ENCODE peak calls at places on chromosomes 5 and 9, in seven cellular contexts. R, H, U, P, C, I and Z are unnamed samples.

GRCh38 chr9:76302947-76303550 is 91.2 kb downstream of the RFK start:
- DNase-seq in R (peak), H (peak), U (no peak), P (peak), C (peak), I (no peak), Z (no peak)

GRCh38 chr5:163564321-163564924 is 59.0 kb downstream of the MAT2B start:
- DNase-seq in R (peak), H (peak), U (peak), P (peak), C (peak), I (no peak), Z (no peak)

GRCh38 chr9:108665856-108666784 is 189.7 kb downstream of the ACTL7B start:
- DNase-seq in R (no peak), H (no peak), U (no peak), P (no peak), C (no peak), I (no peak), Z (no peak)

GRCh38 chr9:127308559-127309429 is 44.2 kb downstream of the GARNL3 start:
- DNase-seq in R (no peak), H (no peak), U (no peak), P (no peak), C (peak), I (no peak), Z (no peak)

GRCh38 chr9:114745108-114745848 is 60.6 kb downstream of the TNFSF15 start:
- DNase-seq in R (no peak), H (no peak), U (no peak), P (no peak), C (no peak), I (no peak), Z (no peak)

GRCh38 chr9:105054488-105054887 is 126.5 kb upstream of the ABCA1 start:
- DNase-seq in R (no peak), H (no peak), U (no peak), P (no peak), C (peak), I (no peak), Z (no peak)

GRCh38 chr9:112750111-112750766 is at the start of gene SNX30:
- DNase-seq in R (peak), H (peak), U (peak), P (peak), C (peak), I (peak), Z (peak)

GRCh38 chr9:90801175-90801506 is 478 bp upstream of the SYK start:
- DNase-seq in R (no peak), H (no peak), U (no peak), P (no peak), C (no peak), I (no peak), Z (no peak)

GRCh38 chr9:99025616-99026270 is 79.2 kb upstream of the TGFBR1 start:
- DNase-seq in R (no peak), H (no peak), U (no peak), P (no peak), C (no peak), I (peak), Z (no peak)

GRCh38 chr9:72946318-72946717 is 6.5 kb downstream of the ALDH1A1 start:
- DNase-seq in R (no peak), H (no peak), U (no peak), P (no peak), C (no peak), I (no peak), Z (no peak)

GRCh38 chr5:152542741-152543140 is 137.7 kb upstream of the NMUR2 start:
- DNase-seq in R (no peak), H (no peak), U (no peak), P (no peak), C (peak), I (no peak), Z (no peak)

GRCh38 chr9:122337561-122337939 is 33.3 kb upstream of the PTGS1 start:
- DNase-seq in R (no peak), H (no peak), U (no peak), P (no peak), C (no peak), I (no peak), Z (no peak)

GRCh38 chr5:157290156-157290980 is 24.4 kb downstream of the CYFIP2 start:
- DNase-seq in R (no peak), H (no peak), U (no peak), P (no peak), C (peak), I (peak), Z (no peak)

GRCh38 chr5:41542183-41542582 is 31.8 kb upstream of the PLCXD3 start:
- DNase-seq in R (no peak), H (no peak), U (no peak), P (no peak), C (no peak), I (no peak), Z (no peak)

GRCh38 chr5:135016926-135017325 is 17.1 kb downstream of the PITX1 start:
- DNase-seq in R (no peak), H (no peak), U (no peak), P (no peak), C (no peak), I (no peak), Z (no peak)

GRCh38 chr9:35478871-35479270 is 11.0 kb upstream of the RUSC2 start:
- DNase-seq in R (no peak), H (no peak), U (no peak), P (no peak), C (no peak), I (no peak), Z (no peak)

GRCh38 chr5:67299317-67299716 is 102.7 kb upstream of the CD180 start:
- DNase-seq in R (no peak), H (no peak), U (no peak), P (no peak), C (peak), I (no peak), Z (no peak)

GRCh38 chr9:12416736-12417135 is 276.4 kb upstream of the TYRP1 start:
- DNase-seq in R (no peak), H (no peak), U (no peak), P (no peak), C (no peak), I (no peak), Z (no peak)

GRCh38 chr9:10873999-10874398 is 261.2 kb upstream of the PTPRD start:
- DNase-seq in R (no peak), H (no peak), U (no peak), P (no peak), C (no peak), I (no peak), Z (no peak)

GRCh38 chr5:179759961-179760541 is 27.4 kb downstream of the MAML1 start:
- DNase-seq in R (no peak), H (no peak), U (no peak), P (peak), C (peak), I (no peak), Z (no peak)

GRCh38 chr9:33329996-33330395 is 39.7 kb downstream of the NFX1 start:
- DNase-seq in R (no peak), H (no peak), U (no peak), P (no peak), C (peak), I (no peak), Z (no peak)

GRCh38 chr5:161507591-161507990 is 38.9 kb downstream of the GABRB2 start:
- DNase-seq in R (no peak), H (no peak), U (no peak), P (no peak), C (no peak), I (no peak), Z (no peak)

GRCh38 chr5:107661038-107661649 is 9.6 kb downstream of the EFNA5 start:
- DNase-seq in R (no peak), H (no peak), U (no peak), P (no peak), C (no peak), I (no peak), Z (no peak)

GRCh38 chr5:176529824-176530195 is 7.4 kb downstream of the RNF44 start:
- DNase-seq in R (peak), H (no peak), U (peak), P (peak), C (no peak), I (no peak), Z (no peak)

GRCh38 chr9:22413884-22414283 is 32.7 kb upstream of the DMRTA1 start:
- DNase-seq in R (no peak), H (no peak), U (no peak), P (no peak), C (peak), I (no peak), Z (no peak)